ENCODE peak calls at places on chromosomes 1 and 21, in eight cellular contexts. J is CD8-positive, alpha-beta T cell; X is psoas muscle; E is thoracic aorta; B is stomach; C is Panc1; R is hepatocyte; L is keratinocyte. O is an unnamed sample. For H3K4me1 and H3K27me3, the result is how much of the 10 kb centered on the place peaks cover.

GRCh38 chr1:29746076-29746665 is 509.8 kb downstream of the PTPRU start:
- DNase-seq in J (no peak), X (no peak), E (no peak), B (no peak), C (no peak), R (no peak), L (no peak), O (no peak)

GRCh38 chr1:224639426-224639975 is 23.4 kb downstream of the CNIH3 start:
- DNase-seq in J (no peak), X (no peak), E (no peak), B (no peak), C (no peak), R (no peak), L (no peak), O (no peak)

GRCh38 chr21:42405064-42406059 is 1.7 kb downstream of the UBASH3A start:
- DNase-seq in J (no peak), X (no peak), E (no peak), B (no peak), C (no peak), R (no peak), L (no peak), O (no peak)

GRCh38 chr1:64199154-64199553 is 4.3 kb upstream of the UBE2U start:
- DNase-seq in J (no peak), X (no peak), E (no peak), B (no peak), C (no peak), R (no peak), L (no peak), O (no peak)

GRCh38 chr1:72284398-72285073 is 2.2 kb upstream of the NEGR1 start:
- DNase-seq in J (no peak), X (peak), E (no peak), B (no peak), C (peak), R (peak), L (peak), O (peak)

GRCh38 chr1:239899747-239900146 is 191.9 kb upstream of the FMN2 start:
- DNase-seq in J (no peak), X (no peak), E (no peak), B (no peak), C (no peak), R (peak), L (no peak), O (no peak)

GRCh38 chr1:117048431-117049133 is 11.5 kb upstream of the TTF2 start:
- DNase-seq in J (no peak), X (no peak), E (no peak), B (no peak), C (no peak), R (no peak), L (no peak), O (no peak)

GRCh38 chr1:90707363-90707710 is 9.8 kb downstream of the BARHL2 start:
- DNase-seq in J (no peak), X (no peak), E (no peak), B (peak), C (no peak), R (peak), L (no peak), O (no peak)

GRCh38 chr1:232046531-232047283 is 420.1 kb downstream of the DISC1 start:
- DNase-seq in J (no peak), X (no peak), E (no peak), B (no peak), C (no peak), R (no peak), L (no peak), O (no peak)

GRCh38 chr1:224212618-224213037 is 29.6 kb downstream of the DEGS1 start:
- DNase-seq in J (no peak), X (no peak), E (no peak), B (no peak), C (no peak), R (peak), L (peak), O (no peak)

GRCh38 chr1:161119379-161120061 is 1.6 kb downstream of the NIT1 start:
- DNase-seq in J (no peak), X (no peak), E (no peak), B (no peak), C (no peak), R (peak), L (peak), O (peak)

GRCh38 chr1:236103059-236103458 is 38.2 kb upstream of the NID1 start:
- DNase-seq in J (no peak), X (no peak), E (no peak), B (no peak), C (no peak), R (no peak), L (no peak), O (no peak)

GRCh38 chr1:45013551-45014209 is 1.6 kb downstream of the UROD start:
- DNase-seq in J (no peak), X (no peak), E (no peak), B (no peak), C (no peak), R (no peak), L (no peak), O (no peak)

GRCh38 chr1:47280142-47280541 is 33.8 kb downstream of the STIL start:
- DNase-seq in J (no peak), X (no peak), E (no peak), B (no peak), C (no peak), R (no peak), L (no peak), O (no peak)

GRCh38 chr1:70140343-70140742 is 65.0 kb downstream of the LRRC40 start:
- DNase-seq in J (no peak), X (no peak), E (no peak), B (no peak), C (no peak), R (peak), L (no peak), O (no peak)

GRCh38 chr1:15176898-15177665 is 23.5 kb downstream of the TMEM51 start:
- DNase-seq in J (no peak), X (no peak), E (no peak), B (no peak), C (no peak), R (no peak), L (no peak), O (no peak)

GRCh38 chr1:98355656-98356384 is 305.7 kb upstream of the SNX7 start:
- DNase-seq in J (no peak), X (no peak), E (no peak), B (no peak), C (no peak), R (peak), L (peak), O (no peak)

GRCh38 chr1:53619811-53620619 is 118.9 kb downstream of the GLIS1 start:
- DNase-seq in J (no peak), X (no peak), E (no peak), B (peak), C (no peak), R (no peak), L (no peak), O (peak)

GRCh38 chr21:42486551-42486950 is 9.5 kb downstream of the RSPH1 start:
- DNase-seq in J (no peak), X (no peak), E (no peak), B (no peak), C (no peak), R (no peak), L (no peak), O (no peak)

GRCh38 chr1:29962831-29963247 is 726.5 kb downstream of the PTPRU start:
- DNase-seq in J (no peak), X (no peak), E (no peak), B (no peak), C (no peak), R (no peak), L (no peak), O (no peak)

GRCh38 chr1:205667909-205668643 is 12.2 kb downstream of the SLC45A3 start:
- DNase-seq in J (no peak), X (no peak), E (no peak), B (no peak), C (no peak), R (no peak), L (no peak), O (no peak)

GRCh38 chr1:201715351-201715750 is 113.6 kb upstream of the IPO9 start:
- DNase-seq in J (no peak), X (no peak), E (no peak), B (no peak), C (no peak), R (no peak), L (no peak), O (no peak)

GRCh38 chr1:195939844-195940243 is 668.4 kb downstream of the KCNT2 start:
- DNase-seq in J (no peak), X (no peak), E (no peak), B (no peak), C (no peak), R (peak), L (no peak), O (no peak)

GRCh38 chr1:191002768-191003167 is 525.1 kb upstream of the BRINP3 start:
- DNase-seq in J (no peak), X (no peak), E (no peak), B (no peak), C (no peak), R (no peak), L (no peak), O (no peak)

GRCh38 chr1:111512132-111512874 is 8.9 kb upstream of the ADORA3 start:
- DNase-seq in J (no peak), X (no peak), E (no peak), B (no peak), C (no peak), R (no peak), L (no peak), O (no peak)

GRCh38 chr1:160117709-160118183 is 2.2 kb downstream of the ATP1A2 start:
- DNase-seq in J (no peak), X (no peak), E (no peak), B (peak), C (no peak), R (peak), L (no peak), O (no peak)

GRCh38 chr1:44655609-44656008 is 18.7 kb downstream of the TMEM53 start:
- DNase-seq in J (no peak), X (no peak), E (no peak), B (no peak), C (no peak), R (no peak), L (no peak), O (no peak)

GRCh38 chr1:45266151-45266801 is 59.9 kb upstream of the ZSWIM5 start:
- DNase-seq in J (no peak), X (peak), E (no peak), B (peak), C (no peak), R (peak), L (no peak), O (peak)

GRCh38 chr1:84759756-84760155 is 69.5 kb upstream of the SSX2IP start:
- DNase-seq in J (no peak), X (no peak), E (no peak), B (no peak), C (no peak), R (no peak), L (no peak), O (no peak)

GRCh38 chr1:183195146-183195571 is 9.1 kb downstream of the LAMC2 start:
- DNase-seq in J (no peak), X (no peak), E (no peak), B (no peak), C (no peak), R (peak), L (peak), O (no peak)

GRCh38 chr1:227899820-227900449 is 47.8 kb downstream of the WNT9A start:
- DNase-seq in J (no peak), X (peak), E (no peak), B (no peak), C (no peak), R (no peak), L (no peak), O (peak)

GRCh38 chr1:147748687-147749350 is 11.6 kb downstream of the GJA5 start:
- DNase-seq in J (no peak), X (no peak), E (no peak), B (no peak), C (no peak), R (peak), L (no peak), O (no peak)

GRCh38 chr21:42641311-42642218 is 11.9 kb upstream of the PDE9A start:
- DNase-seq in J (no peak), X (no peak), E (no peak), B (no peak), C (no peak), R (peak), L (no peak), O (no peak)

GRCh38 chr1:109307363-109308021 is 681 bp upstream of the MYBPHL start:
- DNase-seq in J (no peak), X (no peak), E (no peak), B (no peak), C (no peak), R (peak), L (no peak), O (no peak)

GRCh38 chr1:233082778-233083550 is 132.6 kb downstream of the NTPCR start:
- DNase-seq in J (no peak), X (no peak), E (no peak), B (no peak), C (no peak), R (no peak), L (no peak), O (no peak)

GRCh38 chr1:67748630-67749029 is 63.6 kb downstream of the GADD45A start:
- DNase-seq in J (no peak), X (no peak), E (no peak), B (no peak), C (no peak), R (peak), L (no peak), O (peak)

GRCh38 chr1:67748147-67748546 is 63.1 kb downstream of the GADD45A start:
- DNase-seq in J (no peak), X (no peak), E (no peak), B (no peak), C (no peak), R (no peak), L (no peak), O (no peak)

GRCh38 chr1:67750690-67751052 is 65.7 kb downstream of the GADD45A start:
- DNase-seq in J (no peak), X (no peak), E (no peak), B (no peak), C (no peak), R (no peak), L (no peak), O (no peak)

GRCh38 chr1:67749844-67750689 is 65.1 kb downstream of the GADD45A start:
- DNase-seq in J (no peak), X (no peak), E (peak), B (no peak), C (no peak), R (peak), L (no peak), O (peak)

GRCh38 chr1:67749263-67749843 is 64.4 kb downstream of the GADD45A start:
- DNase-seq in J (no peak), X (no peak), E (no peak), B (peak), C (no peak), R (no peak), L (no peak), O (no peak)
- H3K4me1 ChIP-seq in J (under half), X (under half), E (half or more), B (half or more), C (half or more), R (under half), L (half or more), O (half or more)

GRCh38 chr1:243471026-243471685 is 215.3 kb downstream of the SDCCAG8 start:
- DNase-seq in J (no peak), X (no peak), E (no peak), B (no peak), C (no peak), R (no peak), L (no peak), O (no peak)
- H3K27ac ChIP-seq in J (no peak), X (no peak), E (no peak), B (no peak), C (no peak), R (no peak), L (no peak), O (no peak)

DNA sequence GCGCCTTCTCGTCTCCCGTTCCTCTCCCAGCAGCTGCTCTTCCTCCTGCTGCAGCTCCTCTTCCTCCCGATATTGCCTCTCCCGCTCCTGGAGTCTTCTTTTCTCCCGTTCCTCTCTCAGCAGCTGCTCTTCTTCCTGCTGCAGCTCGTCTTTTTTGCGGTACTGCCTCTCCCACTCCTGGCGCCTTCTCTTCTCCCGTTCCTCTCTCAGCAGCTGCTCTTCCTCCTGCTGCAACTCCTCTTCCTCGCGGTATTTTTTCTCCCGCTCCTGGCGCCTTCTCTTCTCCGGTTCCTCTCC is 5.3 kb downstream of the TCHH start:
- DNase-seq in J (no peak), X (no peak), E (no peak), B (no peak), C (no peak), R (no peak), L (no peak), O (no peak)
- H3K27me3 ChIP-seq in J (half or more), X (half or more), E (under half), B (under half), C (under half), R (half or more), L (under half), O (half or more)

DNA sequence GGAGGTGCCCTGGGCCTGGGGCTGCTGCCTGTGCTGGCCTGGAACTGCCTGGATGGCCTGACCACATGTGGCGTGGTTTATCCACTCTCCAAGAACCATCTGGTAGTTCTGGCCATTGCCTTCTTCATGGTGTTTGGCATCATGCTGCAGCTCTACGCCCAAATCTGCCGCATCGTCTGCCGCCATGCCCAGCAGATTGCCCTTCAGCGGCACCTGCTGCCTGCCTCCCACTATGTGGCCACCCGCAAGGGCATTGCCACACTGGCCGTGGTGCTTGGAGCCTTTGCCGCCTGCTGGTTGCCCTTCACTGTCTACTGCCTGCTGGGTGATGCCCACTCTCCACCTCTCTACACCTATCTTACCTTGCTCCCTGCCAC is 1.8 kb downstream of the GPR3 start:
- DNase-seq in J (no peak), X (no peak), E (no peak), B (no peak), C (no peak), R (no peak), L (no peak), O (no peak)
- H3K4me1 ChIP-seq in J (under half), X (under half), E (under half), B (under half), C (under half), R (under half), L (under half), O (under half)

DNA sequence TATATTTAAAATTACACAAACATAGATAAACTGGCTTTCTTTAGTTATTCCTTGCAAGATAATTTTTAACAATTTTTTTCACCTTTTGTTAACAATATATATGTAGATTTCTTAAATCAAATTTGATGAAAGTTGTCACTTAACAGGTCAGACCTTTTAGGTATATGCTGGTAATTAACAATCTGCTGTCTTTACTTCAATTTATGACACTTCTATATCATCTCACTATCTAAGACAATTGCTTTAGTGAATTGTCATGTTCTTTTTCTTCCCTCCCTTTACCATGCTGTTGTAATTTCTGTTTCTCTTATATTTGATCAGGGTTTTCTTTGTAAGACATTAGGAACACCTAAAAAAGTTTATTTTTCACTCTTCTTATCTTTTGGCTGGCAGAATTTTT is 2.0 kb downstream of the IFI16 start:
- DNase-seq in J (no peak), X (no peak), E (no peak), B (no peak), C (no peak), R (no peak), L (no peak), O (no peak)
- H3K27ac ChIP-seq in J (peak), X (peak), E (peak), B (no peak), C (no peak), R (no peak), L (peak), O (no peak)